ENCODE peak calls at places on chromosome 2, in five cellular contexts. V, L, R, Q and X are unnamed samples.

GRCh38 chr2:64876137-64876647 is 113.0 kb upstream of the SLC1A4 start:
- DNase-seq in R (no peak), Q (no peak), L (no peak), V (no peak), X (no peak)

GRCh38 chr2:61091485-61091884 is 25.8 kb downstream of the SANBR start:
- DNase-seq in R (no peak), V (no peak), Q (no peak), L (no peak), X (no peak)

GRCh38 chr2:67503066-67503795 is 106.1 kb downstream of the ETAA1 start:
- DNase-seq in L (no peak), R (no peak), V (no peak), Q (no peak), X (no peak)

GRCh38 chr2:158772306-158773078 is 22.6 kb upstream of the DAPL1 start:
- DNase-seq in V (no peak), Q (no peak), R (no peak), L (no peak), X (no peak)

GRCh38 chr2:145939949-145940348 is 1420.0 kb upstream of the ZEB2 start:
- DNase-seq in V (no peak), Q (no peak), L (no peak), R (no peak), X (no peak)

GRCh38 chr2:85830645-85831044 is 58.1 kb downstream of the ST3GAL5 start:
- DNase-seq in L (no peak), Q (no peak), R (no peak), V (no peak), X (no peak)

GRCh38 chr2:239189711-239190131 is 211.1 kb downstream of the HDAC4 start:
- DNase-seq in L (no peak), Q (no peak), R (no peak), V (no peak), X (no peak)

GRCh38 chr2:212114489-212114888 is 424.1 kb downstream of the ERBB4 start:
- DNase-seq in Q (no peak), R (no peak), L (no peak), V (no peak), X (no peak)

GRCh38 chr2:157468931-157469708 is 25.2 kb upstream of the CYTIP start:
- DNase-seq in L (peak), V (peak), Q (no peak), R (no peak), X (no peak)

GRCh38 chr2:8290771-8291352 is 391.0 kb upstream of the ID2 start:
- DNase-seq in Q (no peak), R (no peak), L (no peak), V (no peak), X (no peak)